ENCODE peak calls at places on chromosome 6, in seven cellular contexts. P, J, K, L, C, E and U are unnamed samples.

GRCh38 chr6:130240232-130240631 is 17.5 kb upstream of the SAMD3 start:
- DNase-seq in L (no peak), E (no peak), C (no peak), K (peak), P (no peak), J (no peak), U (no peak)

GRCh38 chr6:33632603-33633039 is 11.5 kb downstream of the ITPR3 start:
- DNase-seq in L (no peak), C (peak), K (peak), E (no peak), J (peak), P (no peak), U (peak)

GRCh38 chr6:35486005-35486925 is 10.6 kb downstream of the TEAD3 start:
- DNase-seq in L (no peak), J (no peak), E (no peak), P (peak), K (no peak), C (no peak), U (peak)

GRCh38 chr6:103672169-103672568 is 1187.5 kb downstream of the HACE1 start:
- DNase-seq in J (no peak), E (no peak), K (no peak), C (no peak), L (no peak), P (no peak), U (no peak)

GRCh38 chr6:34964564-34964963 is 75.5 kb downstream of the ANKS1A start:
- DNase-seq in K (peak), J (no peak), L (no peak), E (no peak), P (no peak), C (no peak), U (no peak)

GRCh38 chr6:135796884-135797283 is 54.6 kb upstream of the PDE7B start:
- DNase-seq in C (no peak), L (no peak), J (no peak), P (no peak), K (no peak), E (no peak), U (peak)

GRCh38 chr6:156686429-156686939 is 90.7 kb upstream of the ARID1B start:
- DNase-seq in J (peak), P (no peak), C (no peak), E (peak), L (peak), K (peak), U (peak)

GRCh38 chr6:27078734-27079357 is 168.7 kb upstream of the PRSS16 start:
- DNase-seq in E (peak), J (peak), C (peak), K (peak), L (peak), P (no peak), U (peak)

GRCh38 chr6:158567152-158567551 is 7.3 kb downstream of the TMEM181 start:
- DNase-seq in K (no peak), E (no peak), J (no peak), L (no peak), P (no peak), C (no peak), U (no peak)

GRCh38 chr6:170137911-170138910 is 152.7 kb downstream of the DLL1 start:
- DNase-seq in C (no peak), K (no peak), P (peak), J (peak), L (no peak), E (no peak), U (no peak)